ENCODE peak calls at places on chromosomes 4 and X, in seven cellular contexts. J is foreskin keratinocyte, P is endothelial cell, D is EH, M is GM04503, C is IMR-90, K is midbrain. E is an unnamed sample.

GRCh38 chr4:125313989-125314602 is 659 bp upstream of the FAT4 start:
- DNase-seq in J (no peak), P (peak), D (no peak), M (no peak), C (peak), K (no peak), E (no peak)

GRCh38 chr4:48112017-48112667 is 21.9 kb downstream of the TXK start:
- DNase-seq in J (peak), P (no peak), D (peak), M (no peak), C (peak), K (no peak), E (no peak)

GRCh38 chrX:106481341-106481740 is 130.4 kb upstream of the RADX start:
- DNase-seq in J (peak), P (peak), D (peak), M (peak), C (peak), K (peak), E (peak)

GRCh38 chr4:68021185-68021584 is 57.9 kb upstream of the TMPRSS11A start:
- DNase-seq in J (peak), P (no peak), D (no peak), M (no peak), C (no peak), K (no peak), E (no peak)

GRCh38 chr4:25667931-25668557 is 12.4 kb downstream of the SLC34A2 start:
- DNase-seq in J (no peak), P (no peak), D (no peak), M (no peak), C (no peak), K (no peak), E (no peak)

GRCh38 chrX:77742788-77743476 is 43.1 kb downstream of the ATRX start:
- DNase-seq in J (no peak), P (no peak), D (peak), M (no peak), C (no peak), K (no peak), E (peak)

GRCh38 chr4:98204236-98204553 is 57.0 kb upstream of the RAP1GDS1 start:
- DNase-seq in J (no peak), P (no peak), D (no peak), M (no peak), C (no peak), K (no peak), E (no peak)

GRCh38 chr4:107125496-107125895 is 89.4 kb upstream of the DKK2 start:
- DNase-seq in J (no peak), P (no peak), D (peak), M (no peak), C (no peak), K (no peak), E (peak)

GRCh38 chr4:78829296-78829695 is 53.1 kb downstream of the BMP2K start:
- DNase-seq in J (no peak), P (no peak), D (peak), M (no peak), C (peak), K (no peak), E (no peak)

GRCh38 chrX:4638036-4638435 is 924.6 kb upstream of the PRKX start:
- DNase-seq in J (no peak), P (no peak), D (no peak), M (no peak), C (no peak), K (no peak), E (no peak)

GRCh38 chr4:7041851-7042696 is 1.1 kb upstream of the TADA2B start:
- DNase-seq in J (no peak), P (peak), D (peak), M (no peak), C (peak), K (no peak), E (peak)

GRCh38 chr4:88725143-88725542 is 27.5 kb upstream of the NAP1L5 start:
- DNase-seq in J (no peak), P (no peak), D (no peak), M (no peak), C (no peak), K (no peak), E (no peak)

GRCh38 chrX:27336466-27337091 is 126.6 kb downstream of the PPP4R3C start:
- DNase-seq in J (no peak), P (peak), D (no peak), M (no peak), C (peak), K (peak), E (no peak)

GRCh38 chr4:89837385-89837995 is 529 bp upstream of the SNCA start:
- DNase-seq in J (peak), P (peak), D (peak), M (no peak), C (peak), K (peak), E (no peak)

GRCh38 chr4:108029321-108029720 is 39.6 kb downstream of the HADH start:
- DNase-seq in J (no peak), P (no peak), D (no peak), M (no peak), C (no peak), K (no peak), E (no peak)

GRCh38 chr4:10093801-10094552 is 22.6 kb downstream of the WDR1 start:
- DNase-seq in J (no peak), P (no peak), D (peak), M (peak), C (peak), K (no peak), E (peak)

GRCh38 chr4:38466401-38466800 is 197.6 kb upstream of the KLF3 start:
- DNase-seq in J (no peak), P (no peak), D (no peak), M (no peak), C (no peak), K (no peak), E (no peak)

E was measured in GM04504.